ENCODE peak calls at places on chromosomes 4 and X, in five cellular contexts. One of them, this sample, is unnamed.
A peak's percentile ranks its signal among the peaks of the same experiment; 100 is the strongest.

GRCh38 chr4:3331511-3332394 is 38.9 kb downstream of the RGS12 start:
- DNase-seq in lower lobe of right lung: no peak
- DNase-seq in head of caudate nucleus: no peak
- DNase-seq in body of pancreas: no peak
- DNase-seq in A673: no peak
- DNase-seq in this sample: peak; percentile 44

GRCh38 chr4:124334119-124334518 is 378.4 kb downstream of the ANKRD50 start:
- DNase-seq in body of pancreas: peak; percentile 40
- DNase-seq in lower lobe of right lung: no peak
- DNase-seq in A673: peak; percentile 87
- DNase-seq in head of caudate nucleus: no peak
- DNase-seq in this sample: no peak

GRCh38 chr4:147590249-147590920 is 26.8 kb upstream of the TMEM184C start:
- DNase-seq in A673: peak; percentile 87
- DNase-seq in body of pancreas: peak; percentile 45
- DNase-seq in head of caudate nucleus: peak; percentile 14
- DNase-seq in lower lobe of right lung: no peak
- DNase-seq in this sample: peak; percentile 23

GRCh38 chr4:121913667-121914066 is 38.2 kb downstream of the TRPC3 start:
- DNase-seq in head of caudate nucleus: no peak
- DNase-seq in A673: no peak
- DNase-seq in lower lobe of right lung: no peak
- DNase-seq in body of pancreas: no peak
- DNase-seq in this sample: no peak

GRCh38 chr4:75235359-75235951 is 278.7 kb downstream of the RCHY1 start:
- DNase-seq in A673: no peak
- DNase-seq in lower lobe of right lung: no peak
- DNase-seq in head of caudate nucleus: no peak
- DNase-seq in body of pancreas: no peak
- DNase-seq in this sample: no peak

GRCh38 chrX:15151267-15152196 is 118.4 kb downstream of the ASB9 start:
- DNase-seq in head of caudate nucleus: no peak
- DNase-seq in A673: no peak
- DNase-seq in body of pancreas: no peak
- DNase-seq in lower lobe of right lung: no peak
- DNase-seq in this sample: no peak

GRCh38 chrX:53280703-53281320 is 572 bp downstream of the IQSEC2 start:
- DNase-seq in A673: no peak
- DNase-seq in lower lobe of right lung: no peak
- DNase-seq in head of caudate nucleus: no peak
- DNase-seq in body of pancreas: no peak
- DNase-seq in this sample: peak; percentile 83

GRCh38 chr4:73817341-73817740 is 19.1 kb upstream of the CXCL6 start:
- DNase-seq in A673: no peak
- DNase-seq in head of caudate nucleus: no peak
- DNase-seq in lower lobe of right lung: no peak
- DNase-seq in body of pancreas: no peak
- DNase-seq in this sample: no peak

GRCh38 chrX:136767104-136767941 is 13.4 kb downstream of the ARHGEF6 start:
- DNase-seq in head of caudate nucleus: peak; percentile 48
- DNase-seq in A673: peak; percentile 69
- DNase-seq in body of pancreas: peak; percentile 57
- DNase-seq in lower lobe of right lung: peak; percentile 79
- DNase-seq in this sample: peak; percentile 72

GRCh38 chr4:135325264-135325663 is 1123.7 kb upstream of the PABPC4L start:
- DNase-seq in head of caudate nucleus: no peak
- DNase-seq in lower lobe of right lung: no peak
- DNase-seq in body of pancreas: no peak
- DNase-seq in A673: no peak
- DNase-seq in this sample: no peak

GRCh38 chrX:45712067-45712466 is 511.4 kb upstream of the DIPK2B start:
- DNase-seq in head of caudate nucleus: no peak
- DNase-seq in A673: no peak
- DNase-seq in body of pancreas: no peak
- DNase-seq in lower lobe of right lung: no peak
- DNase-seq in this sample: no peak

GRCh38 chr4:140308366-140309123 is 64.9 kb upstream of the SCOC start:
- DNase-seq in lower lobe of right lung: no peak
- DNase-seq in A673: no peak
- DNase-seq in head of caudate nucleus: peak; percentile 79
- DNase-seq in body of pancreas: no peak
- DNase-seq in this sample: peak; percentile 91